ENCODE peak calls at places on chromosome 4, in nine cellular contexts. A is right cardiac atrium; I is naive thymus-derived CD4-positive, alpha-beta T cell; Q is suprapubic skin; W is ovary; S is spleen; D is left ventricle myocardium inferior; V is astrocyte; U is HL-60. M is an unnamed sample.

GRCh38 chr4:105994061-105994460 is 98.8 kb downstream of the NPNT start:
- DNase-seq in V (no peak), D (no peak), Q (no peak), A (no peak), U (no peak), S (no peak), I (no peak), W (no peak), M (no peak)

GRCh38 chr4:77921701-77922100 is 59.1 kb downstream of the MRPL1 start:
- DNase-seq in W (no peak), U (no peak), A (no peak), S (no peak), I (no peak), Q (no peak), D (no peak), V (peak), M (no peak)

GRCh38 chr4:162782778-162783507 is 383.7 kb downstream of the NAF1 start:
- DNase-seq in U (no peak), V (no peak), I (no peak), D (no peak), S (no peak), Q (no peak), W (no peak), A (no peak), M (no peak)

GRCh38 chr4:150987204-150987603 is 27.9 kb downstream of the LRBA start:
- DNase-seq in D (no peak), S (no peak), A (no peak), V (no peak), Q (no peak), W (no peak), I (no peak), U (no peak), M (no peak)

GRCh38 chr4:127124919-127125318 is 507.8 kb upstream of the INTU start:
- DNase-seq in D (no peak), Q (no peak), W (no peak), I (no peak), S (no peak), V (peak), A (no peak), U (no peak), M (no peak)

GRCh38 chr4:121009578-121010338 is 62.6 kb downstream of the NDNF start:
- DNase-seq in Q (no peak), S (no peak), D (no peak), U (no peak), I (no peak), A (no peak), W (no peak), V (no peak), M (peak)

GRCh38 chr4:40908297-40908696 is 158.5 kb downstream of the NSUN7 start:
- DNase-seq in V (no peak), U (no peak), D (no peak), I (no peak), A (no peak), Q (peak), S (peak), W (no peak), M (no peak)

GRCh38 chr4:147964519-147964918 is 232.6 kb downstream of the ARHGAP10 start:
- DNase-seq in W (no peak), V (no peak), U (no peak), S (no peak), A (no peak), D (no peak), I (no peak), Q (no peak), M (no peak)

GRCh38 chr4:83875437-83875836 is 339.5 kb downstream of the GPAT3 start:
- DNase-seq in U (no peak), W (no peak), A (no peak), S (no peak), I (no peak), V (no peak), Q (no peak), D (no peak), M (no peak)

GRCh38 chr4:30181512-30181911 is 538.7 kb upstream of the PCDH7 start:
- DNase-seq in A (no peak), S (no peak), D (no peak), W (no peak), V (no peak), U (no peak), I (no peak), Q (no peak), M (no peak)

GRCh38 chr4:16264798-16265197 is 38.5 kb upstream of the TAPT1 start:
- DNase-seq in W (no peak), A (no peak), V (peak), U (peak), Q (no peak), I (no peak), D (no peak), S (no peak), M (peak)

GRCh38 chr4:101191302-101192098 is 155.8 kb downstream of the PPP3CA start:
- DNase-seq in S (peak), I (no peak), D (peak), W (peak), V (peak), Q (peak), A (peak), U (no peak), M (no peak)

GRCh38 chr4:101186558-101187184 is 160.7 kb downstream of the PPP3CA start:
- DNase-seq in W (no peak), D (no peak), I (no peak), U (no peak), S (no peak), Q (no peak), A (no peak), V (no peak), M (no peak)

GRCh38 chr4:101187837-101188236 is 159.5 kb downstream of the PPP3CA start:
- DNase-seq in I (no peak), D (no peak), Q (no peak), A (no peak), V (no peak), S (no peak), W (no peak), U (no peak), M (peak)

GRCh38 chr4:101192244-101192643 is 155.1 kb downstream of the PPP3CA start:
- DNase-seq in Q (no peak), U (no peak), W (no peak), V (no peak), A (no peak), S (no peak), I (no peak), D (no peak), M (no peak)

GRCh38 chr4:101188906-101189305 is 158.4 kb downstream of the PPP3CA start:
- DNase-seq in A (no peak), V (no peak), Q (no peak), S (no peak), U (no peak), I (no peak), W (no peak), D (no peak), M (no peak)
- H3K27ac ChIP-seq in A (no peak), V (no peak), Q (no peak), S (no peak), U (no peak), I (no peak), W (no peak), D (no peak), M (no peak)

DNA sequence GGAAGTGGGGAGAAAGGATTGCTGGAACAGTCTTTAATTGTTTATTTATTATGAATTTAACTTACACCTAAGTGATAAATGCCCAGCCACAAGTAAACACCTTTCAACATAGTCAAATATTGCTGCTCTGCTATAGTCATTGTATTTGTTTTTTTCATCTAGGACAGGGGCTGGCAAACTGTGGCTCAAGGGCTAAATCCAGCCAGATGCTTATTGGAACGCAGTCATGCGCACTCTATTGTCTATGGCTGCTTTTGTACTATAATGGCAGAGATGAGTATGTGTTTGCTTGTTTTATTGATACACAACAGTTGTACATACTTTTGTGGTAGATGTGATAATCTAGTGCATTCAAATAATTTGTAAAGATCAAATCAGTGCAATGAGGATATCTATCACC is 95.3 kb downstream of the ZAR1 start:
- DNase-seq in A (no peak), S (no peak), I (no peak), W (no peak), Q (no peak), V (no peak), D (no peak), U (no peak), M (no peak)
- H3K27ac ChIP-seq in A (no peak), S (no peak), I (no peak), W (no peak), Q (no peak), V (no peak), D (no peak), U (no peak), M (no peak)

DNA sequence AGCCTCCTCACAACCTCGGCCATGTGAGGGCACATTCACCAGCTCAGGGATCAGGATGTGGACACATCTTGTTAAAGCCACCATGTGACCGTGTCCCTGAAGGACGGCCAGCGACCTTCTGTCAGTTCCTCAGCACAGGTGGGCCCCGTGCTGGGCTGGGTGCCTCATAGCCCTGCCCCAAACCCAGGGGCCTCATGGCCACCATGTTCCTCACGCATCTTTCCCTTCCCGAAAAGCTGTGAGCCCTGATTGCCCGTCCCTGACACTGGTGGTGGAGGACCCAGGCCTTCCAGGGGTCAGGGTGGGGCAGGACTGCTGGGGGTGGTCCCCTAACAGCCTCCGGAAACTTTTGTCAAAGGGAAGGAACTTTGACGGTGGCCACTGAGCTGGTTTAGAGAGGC is 60.1 kb upstream of the ADRA2C start:
- DNase-seq in I (no peak), V (no peak), A (no peak), S (peak), D (peak), U (no peak), W (no peak), Q (peak), M (no peak)
- H3K27ac ChIP-seq in I (no peak), V (no peak), A (no peak), S (no peak), D (no peak), U (no peak), W (no peak), Q (no peak), M (no peak)

GRCh38 chr4:111678466-111678865 is 466.8 kb upstream of the FAM241A start:
- DNase-seq in A (no peak), I (no peak), Q (no peak), W (no peak), U (no peak), S (no peak), V (peak), D (no peak), M (no peak)

GRCh38 chr4:111678908-111679307 is 466.3 kb upstream of the FAM241A start:
- DNase-seq in Q (no peak), V (no peak), D (no peak), I (no peak), A (no peak), U (no peak), W (no peak), S (no peak), M (no peak)

GRCh38 chr4:111685205-111685604 is 460.0 kb upstream of the FAM241A start:
- DNase-seq in U (no peak), D (no peak), S (no peak), A (no peak), W (no peak), I (no peak), Q (no peak), V (no peak), M (no peak)

GRCh38 chr4:111681751-111682150 is 463.5 kb upstream of the FAM241A start:
- DNase-seq in D (no peak), W (no peak), I (no peak), Q (no peak), S (no peak), A (no peak), U (no peak), V (no peak), M (no peak)

DNA sequence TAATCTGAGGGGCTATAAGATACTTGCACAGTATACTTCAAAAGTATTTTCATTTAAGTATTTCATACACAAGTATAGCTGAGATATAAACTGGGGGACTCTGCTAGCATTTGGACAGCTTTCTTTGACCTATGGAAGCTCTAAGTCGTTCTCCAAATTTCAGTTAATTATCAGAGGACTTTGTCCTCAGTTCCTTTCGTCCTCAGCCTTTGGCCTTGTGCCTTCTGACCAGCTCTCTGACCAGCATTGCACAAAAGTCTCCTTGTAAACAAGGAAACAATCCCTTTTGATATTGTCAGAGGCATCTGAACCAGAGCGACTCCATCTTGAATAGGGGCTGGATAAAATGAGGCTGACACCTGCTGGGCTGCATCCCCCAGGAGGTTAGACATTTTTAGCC is 464.0 kb upstream of the FAM241A start:
- DNase-seq in S (no peak), U (no peak), D (no peak), A (no peak), Q (no peak), V (no peak), W (no peak), I (no peak), M (no peak)
- H3K27ac ChIP-seq in S (no peak), U (no peak), D (no peak), A (no peak), Q (no peak), V (no peak), W (no peak), I (no peak), M (no peak)

GRCh38 chr4:1783970-1784369 is 9.1 kb upstream of the FGFR3 start:
- DNase-seq in W (no peak), Q (no peak), A (no peak), I (no peak), V (no peak), U (no peak), S (no peak), D (no peak), M (no peak)

GRCh38 chr4:1784395-1784788 is 8.7 kb upstream of the FGFR3 start:
- DNase-seq in U (no peak), W (no peak), I (no peak), Q (no peak), D (no peak), S (no peak), V (no peak), A (no peak), M (no peak)

GRCh38 chr4:1785592-1785991 is 7.5 kb upstream of the FGFR3 start:
- DNase-seq in V (no peak), A (no peak), Q (no peak), I (no peak), S (no peak), U (no peak), D (no peak), W (no peak), M (no peak)

GRCh38 chr4:1786544-1787362 is 6.3 kb upstream of the FGFR3 start:
- DNase-seq in U (no peak), V (no peak), W (no peak), Q (no peak), A (no peak), D (no peak), I (no peak), S (no peak), M (no peak)

GRCh38 chr4:1784789-1785591 is 8.1 kb upstream of the FGFR3 start:
- DNase-seq in W (no peak), V (no peak), Q (no peak), A (peak), U (no peak), I (no peak), S (no peak), D (peak), M (no peak)
- H3K27ac ChIP-seq in W (no peak), V (no peak), Q (peak), A (no peak), U (no peak), I (no peak), S (peak), D (peak), M (no peak)

DNA sequence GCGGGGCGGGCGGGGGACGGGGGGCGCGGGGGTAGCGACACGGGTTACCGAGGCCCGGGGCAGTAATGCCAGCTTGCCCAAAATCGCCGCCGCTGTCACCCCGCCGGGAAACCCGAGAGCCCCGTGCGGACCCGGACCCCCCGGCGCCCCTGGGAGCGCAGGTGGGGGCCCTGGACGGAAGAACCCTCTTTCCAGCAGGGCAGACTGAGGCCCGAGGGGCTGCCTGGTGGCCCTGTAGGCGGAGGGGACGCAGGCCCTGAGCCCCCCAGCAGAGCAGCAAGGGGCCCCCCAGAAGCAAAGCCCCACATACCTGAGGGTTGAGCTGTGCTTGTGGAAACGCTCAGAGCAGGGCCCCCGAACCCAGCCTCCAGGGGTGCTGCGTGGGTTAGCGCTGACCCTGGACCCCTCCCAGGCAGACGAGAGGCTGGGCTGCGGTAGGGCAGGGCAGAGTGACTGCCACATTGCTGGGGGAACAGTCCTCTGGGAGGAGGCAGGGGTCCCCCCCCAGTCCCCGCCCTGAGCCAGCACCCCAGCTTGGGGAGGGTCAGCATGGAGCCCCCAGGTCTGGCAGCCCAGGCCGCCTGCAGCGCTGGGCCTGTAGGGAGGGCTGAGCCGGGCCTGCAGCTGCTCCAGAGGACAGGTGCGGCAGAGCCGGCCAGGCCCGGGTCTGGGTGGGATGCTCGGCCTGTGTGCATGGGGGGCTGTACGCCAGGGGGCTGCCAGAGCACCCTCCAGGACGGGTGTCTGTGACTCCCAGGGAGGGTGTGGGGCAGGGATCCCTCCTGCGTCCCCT is 646 bp downstream of the DOK7 start:
- DNase-seq in W (no peak), Q (no peak), V (no peak), U (no peak), A (peak), D (peak), I (no peak), S (no peak), M (no peak)
- H3K27ac ChIP-seq in W (no peak), Q (no peak), V (no peak), U (no peak), A (peak), D (peak), I (no peak), S (no peak), M (no peak)

GRCh38 chr4:137961051-137961438 is 281.1 kb downstream of the SLC7A11 start:
- DNase-seq in D (no peak), W (no peak), U (no peak), I (no peak), A (no peak), V (no peak), Q (peak), S (no peak), M (no peak)
- H3K27ac ChIP-seq in D (no peak), W (no peak), U (no peak), I (no peak), A (no peak), V (peak), Q (peak), S (no peak), M (no peak)

DNA sequence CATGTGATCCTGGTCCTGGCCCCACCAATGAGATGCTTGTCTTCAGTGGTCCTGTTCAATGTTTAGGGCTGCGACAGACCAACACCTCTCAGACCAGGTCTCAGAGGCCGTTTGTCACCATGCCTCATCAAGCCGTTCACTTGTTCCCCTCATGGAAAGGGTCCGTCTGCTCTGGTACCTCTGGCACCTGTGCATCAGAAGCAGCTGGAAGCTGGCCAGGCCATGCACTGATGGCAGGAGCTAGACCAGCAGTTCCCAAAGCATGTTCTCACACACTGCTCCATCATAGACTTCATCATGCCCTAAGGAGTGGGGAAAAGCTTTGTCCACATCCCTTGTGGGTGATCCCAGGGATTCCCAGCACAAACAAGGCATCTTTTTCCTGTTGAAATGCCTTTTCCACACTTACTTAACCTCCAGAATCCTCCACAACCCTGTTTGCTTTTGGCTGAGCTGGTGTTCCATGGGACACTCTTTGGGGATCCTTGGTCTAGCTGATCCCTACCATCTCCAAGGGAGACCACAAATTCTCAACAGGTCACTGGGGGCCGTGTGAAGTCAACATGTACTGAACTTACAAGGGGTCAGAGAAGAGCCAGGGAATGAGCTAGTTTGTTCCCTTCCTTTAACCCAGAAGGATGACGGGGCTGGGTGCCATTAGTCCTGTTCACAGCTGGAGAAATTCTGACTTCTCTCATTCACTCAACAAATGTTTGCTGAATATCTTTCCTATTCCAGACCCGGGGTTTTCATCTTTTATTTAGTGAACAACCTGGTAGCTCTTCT is 21.8 kb downstream of the SH3TC1 start:
- DNase-seq in U (no peak), A (peak), D (no peak), W (no peak), V (no peak), I (no peak), Q (no peak), S (no peak), M (no peak)
- H3K27ac ChIP-seq in U (no peak), A (no peak), D (no peak), W (no peak), V (no peak), I (peak), Q (peak), S (peak), M (peak)

GRCh38 chr4:152822323-152822722 is 42.6 kb downstream of the ARFIP1 start:
- DNase-seq in I (no peak), U (no peak), D (no peak), S (no peak), A (no peak), W (no peak), V (no peak), Q (no peak), M (no peak)
- H3K27ac ChIP-seq in I (no peak), U (no peak), D (no peak), S (no peak), A (no peak), W (no peak), V (no peak), Q (no peak), M (no peak)